ENCODE peak calls at places on chromosomes 3 and 15, in six cellular contexts. O, X, F, V, Y and B are unnamed samples.

GRCh38 chr3:25897019-25897418 is 107.1 kb downstream of the OXSM start:
- DNase-seq in O (peak; percentile 66), X (no peak), F (peak; percentile 51), V (peak; percentile 72), Y (no peak), B (peak; percentile 20)

GRCh38 chr3:25472747-25473146 is 44.7 kb downstream of the RARB start:
- DNase-seq in O (no peak), X (no peak), F (no peak), V (no peak), Y (no peak), B (no peak)

GRCh38 chr3:98013428-98014349 is 21.4 kb downstream of the GABRR3 start:
- DNase-seq in O (no peak), X (no peak), F (no peak), V (no peak), Y (no peak), B (no peak)

GRCh38 chr15:87575896-87576295 is 680.6 kb downstream of the NTRK3 start:
- DNase-seq in O (no peak), X (no peak), F (no peak), V (no peak), Y (no peak), B (no peak)

GRCh38 chr15:31217566-31218270 is 108.9 kb upstream of the KLF13 start:
- DNase-seq in O (no peak), X (no peak), F (no peak), V (no peak), Y (no peak), B (no peak)

GRCh38 chr3:12308517-12308916 is 19.6 kb downstream of the PPARG start:
- DNase-seq in O (no peak), X (no peak), F (peak; percentile 76), V (no peak), Y (peak; percentile 3), B (peak; percentile 86)

GRCh38 chr15:44536298-44536961 is 517 bp upstream of the EIF3J start:
- DNase-seq in O (peak; percentile 82), X (peak; percentile 76), F (peak; percentile 64), V (peak; percentile 86), Y (no peak), B (peak; percentile 77)

GRCh38 chr15:65421360-65422215 is 1.2 kb downstream of the IGDCC4 start:
- DNase-seq in O (peak; percentile 96), X (no peak), F (no peak), V (peak; percentile 79), Y (no peak), B (no peak)

GRCh38 chr3:179020112-179020511 is 51.5 kb downstream of the ZMAT3 start:
- DNase-seq in O (no peak), X (no peak), F (no peak), V (no peak), Y (no peak), B (no peak)

GRCh38 chr3:55177749-55178148 is 249.9 kb upstream of the LRTM1 start:
- DNase-seq in O (no peak), X (no peak), F (no peak), V (no peak), Y (no peak), B (no peak)

GRCh38 chr15:69161878-69162213 is 1.4 kb downstream of the GLCE start:
- DNase-seq in O (no peak), X (no peak), F (no peak), V (no peak), Y (no peak), B (no peak)

GRCh38 chr15:69167218-69167842 is 6.9 kb downstream of the GLCE start:
- DNase-seq in O (no peak), X (no peak), F (no peak), V (no peak), Y (no peak), B (no peak)

GRCh38 chr15:69165637-69166025 is 5.2 kb downstream of the GLCE start:
- DNase-seq in O (no peak), X (no peak), F (no peak), V (no peak), Y (no peak), B (no peak)

GRCh38 chr15:69163124-69163669 is 2.8 kb downstream of the GLCE start:
- DNase-seq in O (no peak), X (no peak), F (no peak), V (peak; percentile 13), Y (no peak), B (no peak)

GRCh38 chr15:69164807-69165636 is 4.6 kb downstream of the GLCE start:
- DNase-seq in O (no peak), X (no peak), F (no peak), V (peak; percentile 6), Y (no peak), B (no peak)
- TF ChIP-seq ATF3 in O (no peak), X (no peak), F (no peak), V (peak; percentile 81), Y (no peak), B (no peak)

GRCh38 chr3:45635475-45636256 is 41.1 kb downstream of the LIMD1 start:
- DNase-seq in O (peak; percentile 38), X (peak; percentile 78), F (no peak), V (no peak), Y (no peak), B (peak; percentile 95)
- TF ChIP-seq ATF3 in O (no peak), X (peak; percentile 7), F (no peak), V (no peak), Y (no peak), B (peak; percentile 86)

DNA sequence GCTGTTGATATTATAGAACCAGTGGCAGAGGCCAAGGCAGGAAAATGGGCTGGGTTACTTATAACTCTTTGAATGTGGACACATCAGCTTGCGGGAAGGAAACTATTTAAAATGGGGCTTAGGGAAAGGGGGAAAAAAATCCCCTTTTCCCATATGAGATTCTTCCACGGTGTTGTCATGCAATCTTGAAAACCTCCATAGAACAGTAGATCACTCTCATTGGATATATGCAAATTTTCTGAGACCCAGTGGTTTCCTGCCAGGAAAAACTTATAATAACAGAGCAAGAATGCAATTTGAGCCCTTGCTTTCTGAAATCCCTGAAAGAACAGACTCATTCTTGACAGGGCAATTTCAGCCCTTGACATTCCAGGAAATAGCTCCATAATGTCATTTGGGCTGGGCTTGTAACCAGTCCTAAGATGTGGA is 31.1 kb downstream of the TMEM212 start:
- DNase-seq in O (no peak), X (peak; percentile 23), F (no peak), V (no peak), Y (no peak), B (peak; percentile 5)
- TF ChIP-seq ATF3 in O (no peak), X (no peak), F (no peak), V (no peak), Y (no peak), B (no peak)

DNA sequence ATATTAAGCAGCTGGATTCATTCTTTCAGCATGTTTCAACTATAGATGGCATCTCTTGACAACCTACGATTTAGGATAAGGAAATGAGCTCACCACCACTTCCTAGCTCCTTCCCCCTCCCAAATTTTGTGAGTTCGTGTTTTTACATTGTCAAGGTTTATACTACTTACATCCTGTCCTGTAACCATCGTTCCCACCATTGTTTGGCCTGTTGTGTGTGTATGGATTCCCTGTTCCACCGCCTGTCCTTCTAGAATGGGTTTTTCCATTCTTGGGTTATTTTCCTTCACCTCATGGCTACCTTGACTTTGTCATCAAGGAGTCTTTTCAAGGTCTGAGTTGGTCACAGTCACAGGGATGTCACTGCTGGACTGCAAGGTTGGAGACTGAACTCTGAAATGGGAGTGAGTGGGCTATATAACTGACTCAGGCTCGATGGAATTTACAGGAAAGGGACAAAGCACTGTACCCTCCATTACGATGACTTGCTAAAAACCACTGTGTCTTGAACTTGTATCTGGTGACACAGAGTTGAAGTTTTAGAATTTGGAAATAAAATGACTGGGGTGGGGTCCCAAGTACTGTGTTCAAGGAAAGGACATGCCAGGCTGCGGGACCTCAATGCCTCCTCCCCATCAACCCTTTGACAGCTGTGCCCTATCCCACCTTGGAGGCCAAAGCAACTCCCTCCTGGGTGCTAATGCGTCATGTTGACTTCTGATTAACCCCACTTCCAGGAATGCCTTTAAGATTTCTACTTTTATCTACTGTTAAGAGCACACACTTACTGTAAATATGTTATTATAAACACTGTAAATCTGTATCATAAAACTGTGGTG is 66.8 kb upstream of the BLM start:
- DNase-seq in O (no peak), X (no peak), F (no peak), V (peak; percentile 69), Y (no peak), B (no peak)
- TF ChIP-seq ATF3 in O (no peak), X (no peak), F (no peak), V (peak; percentile 73), Y (no peak), B (no peak)

GRCh38 chr3:107525101-107525953 is 2.6 kb downstream of the BBX start:
- DNase-seq in O (peak; percentile 30), X (no peak), F (no peak), V (peak; percentile 23), Y (no peak), B (no peak)
- TF ChIP-seq ATF3 in O (no peak), X (no peak), F (no peak), V (no peak), Y (no peak), B (no peak)

DNA sequence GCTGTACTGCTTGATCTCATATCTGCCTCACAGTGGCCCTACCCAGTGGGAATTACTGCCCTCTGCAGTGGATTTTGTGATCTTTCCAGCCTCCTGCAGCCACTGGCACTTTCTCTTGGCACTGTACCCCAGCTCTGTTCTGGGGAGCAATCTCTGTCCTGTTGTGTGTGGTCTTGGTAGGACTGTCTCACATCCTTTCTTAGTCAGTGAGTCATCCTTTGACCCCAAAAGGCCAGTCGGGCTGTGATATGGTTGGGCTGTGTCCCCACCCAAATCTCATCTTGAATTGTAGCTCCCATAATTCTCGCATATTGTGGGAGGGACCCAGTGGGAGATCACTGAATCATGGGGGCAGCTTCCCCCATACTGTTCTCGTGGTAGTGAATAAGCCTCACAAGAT is 133.3 kb upstream of the TPM1 start:
- DNase-seq in O (no peak), X (no peak), F (no peak), V (no peak), Y (no peak), B (no peak)
- TF ChIP-seq ATF3 in O (no peak), X (no peak), F (no peak), V (no peak), Y (no peak), B (no peak)

DNA sequence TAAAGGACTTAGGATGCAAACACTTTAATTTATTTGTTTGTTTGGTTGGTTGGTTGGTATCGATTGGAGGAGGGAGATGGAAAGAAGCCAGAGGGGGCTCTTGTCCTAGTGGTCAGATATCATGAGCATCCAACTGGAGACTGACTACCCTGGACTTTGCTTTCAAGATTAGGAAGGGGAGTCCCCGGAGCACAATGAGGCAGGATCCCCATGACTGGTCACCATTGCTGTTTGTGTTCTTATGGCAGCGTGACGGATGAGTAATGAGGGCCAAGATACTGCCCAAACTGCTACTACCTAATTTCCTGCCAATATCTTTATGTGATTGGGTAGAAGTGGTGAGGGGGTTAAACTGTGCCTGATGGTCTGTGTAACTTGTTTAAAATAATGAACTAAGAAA is 354.6 kb upstream of the ROPN1 start:
- DNase-seq in O (no peak), X (no peak), F (no peak), V (no peak), Y (no peak), B (no peak)
- TF ChIP-seq ATF3 in O (no peak), X (no peak), F (no peak), V (no peak), Y (no peak), B (no peak)